ENCODE peak calls at places on chromosome 20, in eight cellular contexts. N is GM03348; S is CD4-positive, alpha-beta T cell; T is activated T-helper 1 cell treated with anti-CD3 and anti-CD28 coated beads, Interleukin-12 subunit alpha, Interleukin-12 subunit beta, Interleukin-2, Interleukin-4 antibody, amounts not matched to agents 30 ng/mL and 10 ng/mL and 1 ng/mL, durations not matched to agents 14 hours and 24 hours and 36 hours; O is GM12891; R is neuronal stem cell; P is right cardiac atrium; J is fibroblast of pulmonary artery. Z is an unnamed sample.

GRCh38 chr20:58659841-58660240 is 8.8 kb downstream of the STX16 start:
- DNase-seq in T (no peak), N (no peak), S (no peak), J (no peak), P (no peak), R (no peak), O (no peak), Z (no peak)

GRCh38 chr20:19619904-19620430 is 138.1 kb upstream of the RIN2 start:
- DNase-seq in O (no peak), J (no peak), N (no peak), P (no peak), R (no peak), T (no peak), S (no peak), Z (no peak)

GRCh38 chr20:44204156-44204831 is 6.3 kb downstream of the OSER1 start:
- DNase-seq in O (no peak), J (peak), N (peak), R (no peak), S (no peak), T (no peak), P (no peak), Z (no peak)

GRCh38 chr20:57401565-57401918 is 10.3 kb downstream of the RBM38 start:
- DNase-seq in N (no peak), P (no peak), J (no peak), O (no peak), S (no peak), R (no peak), T (no peak), Z (no peak)

GRCh38 chr20:23503649-23504048 is 12.7 kb downstream of the CST8 start:
- DNase-seq in N (no peak), O (no peak), P (no peak), S (no peak), R (no peak), T (no peak), J (no peak), Z (no peak)

GRCh38 chr20:50283922-50284810 is 93.5 kb downstream of the CEBPB start:
- DNase-seq in J (peak), O (no peak), T (no peak), S (no peak), N (peak), P (peak), R (no peak), Z (no peak)

GRCh38 chr20:3107464-3108025 is 23.0 kb upstream of the AVP start:
- DNase-seq in P (no peak), O (no peak), R (no peak), J (no peak), N (no peak), T (no peak), S (no peak), Z (no peak)

GRCh38 chr20:38727602-38728236 is 3.4 kb downstream of the SLC32A1 start:
- DNase-seq in P (no peak), O (no peak), T (no peak), R (no peak), S (no peak), N (no peak), J (no peak), Z (peak)

GRCh38 chr20:2700913-2701620 is 8.5 kb downstream of the EBF4 start:
- DNase-seq in N (no peak), T (no peak), J (no peak), S (no peak), P (peak), O (no peak), R (no peak), Z (peak)

GRCh38 chr20:3823881-3824280 is 3.5 kb downstream of the AP5S1 start:
- DNase-seq in J (no peak), R (no peak), P (no peak), S (no peak), T (no peak), N (no peak), O (no peak), Z (no peak)

GRCh38 chr20:43433250-43433854 is 24.3 kb upstream of the SRSF6 start:
- DNase-seq in T (no peak), N (no peak), R (no peak), S (no peak), J (no peak), O (no peak), P (no peak), Z (no peak)

GRCh38 chr20:15875446-15875845 is 697.8 kb downstream of the KIF16B start:
- DNase-seq in S (no peak), T (no peak), R (peak), O (no peak), J (no peak), P (no peak), N (no peak), Z (no peak)

GRCh38 chr20:62226707-62227590 is 6.9 kb upstream of the HRH3 start:
- DNase-seq in O (no peak), R (no peak), T (no peak), P (no peak), S (no peak), N (no peak), J (no peak), Z (no peak)

GRCh38 chr20:33832113-33832853 is 21.1 kb downstream of the CHMP4B start:
- DNase-seq in J (peak), N (no peak), O (no peak), P (peak), S (no peak), T (no peak), R (no peak), Z (no peak)

GRCh38 chr20:19969106-19969505 is 48.1 kb upstream of the NAA20 start:
- DNase-seq in J (peak), N (no peak), S (no peak), T (no peak), O (no peak), P (no peak), R (no peak), Z (no peak)

GRCh38 chr20:38706482-38706881 is 17.8 kb upstream of the SLC32A1 start:
- DNase-seq in N (no peak), S (no peak), R (no peak), J (no peak), T (no peak), P (no peak), O (no peak), Z (no peak)

GRCh38 chr20:35478804-35479472 is 23.5 kb downstream of the CEP250 start:
- DNase-seq in T (no peak), N (no peak), S (peak), J (peak), O (peak), R (no peak), P (peak), Z (no peak)

GRCh38 chr20:14997791-14998190 is 660.4 kb upstream of the FLRT3 start:
- DNase-seq in P (no peak), O (no peak), R (no peak), S (no peak), T (no peak), J (peak), N (no peak), Z (no peak)

GRCh38 chr20:63454729-63455567 is 17.5 kb downstream of the KCNQ2 start:
- DNase-seq in O (no peak), R (no peak), J (no peak), P (no peak), N (no peak), S (no peak), T (no peak), Z (no peak)

GRCh38 chr20:2652724-2653510 is 485 bp downstream of the NOP56 start:
- DNase-seq in R (no peak), S (no peak), T (no peak), P (peak), J (peak), O (peak), N (peak), Z (no peak)

GRCh38 chr20:60249436-60249835 is 291.2 kb downstream of the CDH26 start:
- DNase-seq in J (peak), S (no peak), T (no peak), N (peak), O (no peak), R (no peak), P (no peak), Z (peak)

GRCh38 chr20:6630494-6630893 is 137.0 kb upstream of the BMP2 start:
- DNase-seq in S (no peak), O (no peak), N (no peak), R (no peak), P (no peak), T (no peak), J (peak), Z (no peak)

GRCh38 chr20:58340151-58340550 is 30.6 kb downstream of the RAB22A start:
- DNase-seq in S (no peak), N (no peak), R (no peak), J (no peak), T (no peak), P (no peak), O (no peak), Z (no peak)

GRCh38 chr20:5996765-5997164 is 46.3 kb downstream of the MCM8 start:
- DNase-seq in S (no peak), R (no peak), N (no peak), O (peak), P (no peak), T (peak), J (no peak), Z (no peak)

GRCh38 chr20:23043376-23043775 is 6.1 kb downstream of the THBD start:
- DNase-seq in J (no peak), P (no peak), N (no peak), T (no peak), S (no peak), R (no peak), O (no peak), Z (no peak)

GRCh38 chr20:44856442-44856841 is 29.1 kb upstream of the YWHAB start:
- DNase-seq in S (no peak), R (no peak), N (no peak), O (no peak), T (no peak), P (no peak), J (no peak), Z (no peak)

GRCh38 chr20:52269327-52269726 is 77.7 kb upstream of the ZFP64 start:
- DNase-seq in S (no peak), N (peak), T (no peak), O (no peak), R (no peak), J (no peak), P (no peak), Z (no peak)

GRCh38 chr20:43187476-43188233 is 2.1 kb downstream of the PTPRT start:
- DNase-seq in P (peak), N (peak), T (peak), O (peak), J (peak), R (peak), S (peak), Z (peak)

GRCh38 chr20:21234816-21235215 is 68.3 kb upstream of the XRN2 start:
- DNase-seq in N (no peak), S (no peak), P (no peak), J (no peak), T (no peak), O (no peak), R (peak), Z (no peak)

GRCh38 chr20:61949714-61950630 is 115.7 kb downstream of the TAF4 start:
- DNase-seq in R (no peak), J (no peak), S (peak), O (no peak), T (no peak), P (no peak), N (no peak), Z (no peak)

GRCh38 chr20:44475694-44476560 is at the start of gene TTPAL:
- DNase-seq in P (peak), S (peak), J (peak), O (peak), N (peak), R (peak), T (peak), Z (peak)

GRCh38 chr20:34615477-34615876 is 57.0 kb downstream of the MAP1LC3A start:
- DNase-seq in S (no peak), N (no peak), J (peak), O (no peak), R (no peak), T (no peak), P (no peak), Z (no peak)

GRCh38 chr20:58790440-58790839 is 60.3 kb downstream of the GNAS-AS1 start:
- DNase-seq in N (no peak), S (no peak), R (no peak), O (no peak), T (no peak), P (no peak), J (no peak), Z (no peak)

GRCh38 chr20:36259177-36259835 is 23.0 kb downstream of the AAR2 start:
- DNase-seq in P (no peak), N (no peak), R (no peak), S (no peak), J (no peak), T (no peak), O (no peak), Z (no peak)

GRCh38 chr20:8633366-8633765 is 435.5 kb upstream of the PLCB4 start:
- DNase-seq in T (no peak), S (no peak), J (peak), O (no peak), P (no peak), R (no peak), N (peak), Z (no peak)

GRCh38 chr20:38199506-38200390 is 34.7 kb upstream of the TGM2 start:
- DNase-seq in P (no peak), R (no peak), J (peak), N (no peak), S (no peak), T (no peak), O (no peak), Z (no peak)

GRCh38 chr20:25020901-25021301 is 28.4 kb upstream of the APMAP start:
- DNase-seq in T (no peak), N (no peak), O (no peak), S (no peak), J (no peak), R (no peak), P (no peak), Z (no peak)